ENCODE peak calls at places on chromosome 22, in ten cellular contexts. One of them, this sample, is unnamed.

GRCh38 chr22:19574247-19574646 is 50.0 kb upstream of the CLDN5 start:
- DNase-seq in uterus: no peak
- DNase-seq in NCI-H1930: no peak
- DNase-seq in activated CD4-positive, alpha-beta T cell treated with anti-CD3 and anti-CD28 coated beads, Interleukin-2, amount 10 ng/mL, durations not matched to agents 7 days and 5 days: no peak
- DNase-seq in A172: no peak
- DNase-seq in heart right ventricle: no peak
- DNase-seq in left colon: no peak
- DNase-seq in SIG-M5: no peak
- DNase-seq in AG04450: no peak
- DNase-seq in HT-29: no peak
- DNase-seq in this sample: no peak

GRCh38 chr22:25383278-25383820 is 163.9 kb downstream of the CRYBB2 start:
- DNase-seq in NCI-H1930: no peak
- DNase-seq in activated CD4-positive, alpha-beta T cell treated with anti-CD3 and anti-CD28 coated beads, Interleukin-2, amount 10 ng/mL, durations not matched to agents 7 days and 5 days: no peak
- DNase-seq in heart right ventricle: no peak
- DNase-seq in AG04450: no peak
- DNase-seq in uterus: no peak
- DNase-seq in HT-29: no peak
- DNase-seq in A172: no peak
- DNase-seq in SIG-M5: no peak
- DNase-seq in left colon: no peak
- DNase-seq in this sample: no peak

GRCh38 chr22:40853961-40854360 is 2.5 kb downstream of the ST13 start:
- DNase-seq in left colon: no peak
- DNase-seq in SIG-M5: no peak
- DNase-seq in HT-29: no peak
- DNase-seq in A172: no peak
- DNase-seq in activated CD4-positive, alpha-beta T cell treated with anti-CD3 and anti-CD28 coated beads, Interleukin-2, amount 10 ng/mL, durations not matched to agents 7 days and 5 days: no peak
- DNase-seq in NCI-H1930: no peak
- DNase-seq in AG04450: no peak
- DNase-seq in uterus: no peak
- DNase-seq in heart right ventricle: no peak
- DNase-seq in this sample: no peak

GRCh38 chr22:44325718-44326548 is 13.2 kb upstream of the SHISAL1 start:
- DNase-seq in HT-29: no peak
- DNase-seq in heart right ventricle: no peak
- DNase-seq in AG04450: no peak
- DNase-seq in A172: no peak
- DNase-seq in left colon: no peak
- DNase-seq in NCI-H1930: no peak
- DNase-seq in SIG-M5: no peak
- DNase-seq in uterus: no peak
- DNase-seq in activated CD4-positive, alpha-beta T cell treated with anti-CD3 and anti-CD28 coated beads, Interleukin-2, amount 10 ng/mL, durations not matched to agents 7 days and 5 days: no peak
- DNase-seq in this sample: no peak

GRCh38 chr22:22327723-22328122 is 83.1 kb downstream of the VPREB1 start:
- DNase-seq in SIG-M5: no peak
- DNase-seq in NCI-H1930: no peak
- DNase-seq in left colon: no peak
- DNase-seq in uterus: no peak
- DNase-seq in HT-29: no peak
- DNase-seq in A172: no peak
- DNase-seq in activated CD4-positive, alpha-beta T cell treated with anti-CD3 and anti-CD28 coated beads, Interleukin-2, amount 10 ng/mL, durations not matched to agents 7 days and 5 days: no peak
- DNase-seq in AG04450: no peak
- DNase-seq in heart right ventricle: no peak
- DNase-seq in this sample: no peak

GRCh38 chr22:46996595-46997310 is 234.3 kb downstream of the TBC1D22A start:
- DNase-seq in NCI-H1930: no peak
- DNase-seq in heart right ventricle: no peak
- DNase-seq in AG04450: no peak
- DNase-seq in activated CD4-positive, alpha-beta T cell treated with anti-CD3 and anti-CD28 coated beads, Interleukin-2, amount 10 ng/mL, durations not matched to agents 7 days and 5 days: no peak
- DNase-seq in A172: no peak
- DNase-seq in uterus: no peak
- DNase-seq in left colon: no peak
- DNase-seq in HT-29: no peak
- DNase-seq in SIG-M5: no peak
- DNase-seq in this sample: no peak

GRCh38 chr22:39123811-39124668 is 27.0 kb downstream of the APOBEC3H start:
- DNase-seq in NCI-H1930: no peak
- DNase-seq in left colon: no peak
- DNase-seq in SIG-M5: no peak
- DNase-seq in HT-29: no peak
- DNase-seq in heart right ventricle: no peak
- DNase-seq in activated CD4-positive, alpha-beta T cell treated with anti-CD3 and anti-CD28 coated beads, Interleukin-2, amount 10 ng/mL, durations not matched to agents 7 days and 5 days: no peak
- DNase-seq in AG04450: no peak
- DNase-seq in uterus: no peak
- DNase-seq in A172: no peak
- DNase-seq in this sample: no peak

GRCh38 chr22:20803696-20804324 is 29.9 kb downstream of the SERPIND1 start:
- DNase-seq in uterus: no peak
- DNase-seq in left colon: peak; percentile 62
- DNase-seq in activated CD4-positive, alpha-beta T cell treated with anti-CD3 and anti-CD28 coated beads, Interleukin-2, amount 10 ng/mL, durations not matched to agents 7 days and 5 days: peak; percentile 55
- DNase-seq in heart right ventricle: peak; percentile 16
- DNase-seq in AG04450: peak; percentile 16
- DNase-seq in SIG-M5: no peak
- DNase-seq in A172: no peak
- DNase-seq in HT-29: peak; percentile 60
- DNase-seq in NCI-H1930: no peak
- DNase-seq in this sample: no peak

GRCh38 chr22:23068832-23069385 is 1.4 kb upstream of the GNAZ start:
- DNase-seq in NCI-H1930: no peak
- DNase-seq in heart right ventricle: no peak
- DNase-seq in SIG-M5: no peak
- DNase-seq in HT-29: no peak
- DNase-seq in activated CD4-positive, alpha-beta T cell treated with anti-CD3 and anti-CD28 coated beads, Interleukin-2, amount 10 ng/mL, durations not matched to agents 7 days and 5 days: no peak
- DNase-seq in left colon: peak; percentile 4
- DNase-seq in A172: no peak
- DNase-seq in uterus: peak; percentile 8
- DNase-seq in AG04450: no peak
- DNase-seq in this sample: no peak

GRCh38 chr22:31139866-31140716 is at the start of gene PLA2G3:
- DNase-seq in activated CD4-positive, alpha-beta T cell treated with anti-CD3 and anti-CD28 coated beads, Interleukin-2, amount 10 ng/mL, durations not matched to agents 7 days and 5 days: no peak
- DNase-seq in AG04450: no peak
- DNase-seq in SIG-M5: no peak
- DNase-seq in heart right ventricle: no peak
- DNase-seq in A172: no peak
- DNase-seq in uterus: no peak
- DNase-seq in HT-29: no peak
- DNase-seq in left colon: no peak
- DNase-seq in NCI-H1930: no peak
- DNase-seq in this sample: no peak

GRCh38 chr22:47197735-47198500 is 435.5 kb downstream of the TBC1D22A start:
- DNase-seq in uterus: no peak
- DNase-seq in heart right ventricle: no peak
- DNase-seq in HT-29: no peak
- DNase-seq in left colon: no peak
- DNase-seq in NCI-H1930: no peak
- DNase-seq in SIG-M5: no peak
- DNase-seq in A172: no peak
- DNase-seq in AG04450: no peak
- DNase-seq in activated CD4-positive, alpha-beta T cell treated with anti-CD3 and anti-CD28 coated beads, Interleukin-2, amount 10 ng/mL, durations not matched to agents 7 days and 5 days: no peak
- DNase-seq in this sample: peak; percentile 33

GRCh38 chr22:41828516-41828915 is 4.4 kb upstream of the SREBF2 start:
- DNase-seq in activated CD4-positive, alpha-beta T cell treated with anti-CD3 and anti-CD28 coated beads, Interleukin-2, amount 10 ng/mL, durations not matched to agents 7 days and 5 days: no peak
- DNase-seq in A172: no peak
- DNase-seq in left colon: peak; percentile 49
- DNase-seq in NCI-H1930: no peak
- DNase-seq in SIG-M5: no peak
- DNase-seq in uterus: no peak
- DNase-seq in heart right ventricle: no peak
- DNase-seq in HT-29: no peak
- DNase-seq in AG04450: no peak
- DNase-seq in this sample: no peak

GRCh38 chr22:27407369-27407985 is 394.1 kb downstream of the MN1 start:
- DNase-seq in NCI-H1930: no peak
- DNase-seq in A172: no peak
- DNase-seq in SIG-M5: no peak
- DNase-seq in left colon: no peak
- DNase-seq in heart right ventricle: no peak
- DNase-seq in uterus: no peak
- DNase-seq in activated CD4-positive, alpha-beta T cell treated with anti-CD3 and anti-CD28 coated beads, Interleukin-2, amount 10 ng/mL, durations not matched to agents 7 days and 5 days: no peak
- DNase-seq in HT-29: no peak
- DNase-seq in AG04450: no peak
- DNase-seq in this sample: no peak

GRCh38 chr22:49295851-49296560 is 531.7 kb downstream of the BRD1 start:
- DNase-seq in HT-29: no peak
- DNase-seq in A172: no peak
- DNase-seq in AG04450: no peak
- DNase-seq in uterus: no peak
- DNase-seq in SIG-M5: no peak
- DNase-seq in activated CD4-positive, alpha-beta T cell treated with anti-CD3 and anti-CD28 coated beads, Interleukin-2, amount 10 ng/mL, durations not matched to agents 7 days and 5 days: no peak
- DNase-seq in heart right ventricle: no peak
- DNase-seq in NCI-H1930: no peak
- DNase-seq in left colon: no peak
- DNase-seq in this sample: peak; percentile 16

GRCh38 chr22:37258005-37258790 is 14.1 kb upstream of the RAC2 start:
- DNase-seq in AG04450: no peak
- DNase-seq in heart right ventricle: no peak
- DNase-seq in uterus: no peak
- DNase-seq in A172: no peak
- DNase-seq in HT-29: no peak
- DNase-seq in activated CD4-positive, alpha-beta T cell treated with anti-CD3 and anti-CD28 coated beads, Interleukin-2, amount 10 ng/mL, durations not matched to agents 7 days and 5 days: no peak
- DNase-seq in left colon: no peak
- DNase-seq in SIG-M5: no peak
- DNase-seq in NCI-H1930: no peak
- DNase-seq in this sample: no peak

GRCh38 chr22:31179345-31179744 is 19.4 kb downstream of the RNF185 start:
- DNase-seq in NCI-H1930: no peak
- DNase-seq in activated CD4-positive, alpha-beta T cell treated with anti-CD3 and anti-CD28 coated beads, Interleukin-2, amount 10 ng/mL, durations not matched to agents 7 days and 5 days: no peak
- DNase-seq in SIG-M5: no peak
- DNase-seq in HT-29: no peak
- DNase-seq in left colon: peak; percentile 57
- DNase-seq in A172: peak; percentile 43
- DNase-seq in uterus: no peak
- DNase-seq in AG04450: no peak
- DNase-seq in heart right ventricle: no peak
- DNase-seq in this sample: no peak

GRCh38 chr22:42065408-42066132 is 5.0 kb downstream of the NAGA start:
- DNase-seq in uterus: no peak
- DNase-seq in A172: no peak
- DNase-seq in NCI-H1930: no peak
- DNase-seq in activated CD4-positive, alpha-beta T cell treated with anti-CD3 and anti-CD28 coated beads, Interleukin-2, amount 10 ng/mL, durations not matched to agents 7 days and 5 days: no peak
- DNase-seq in left colon: no peak
- DNase-seq in AG04450: no peak
- DNase-seq in heart right ventricle: no peak
- DNase-seq in SIG-M5: no peak
- DNase-seq in HT-29: no peak
- DNase-seq in this sample: no peak